ENCODE peak calls at places on chromosomes 3 and 15, in seven cellular contexts. L is ovary, R is cardiac fibroblast, B is AG09309, N is GM12865, T is uterus, J is fibroblast of lung. Z is an unnamed sample.

GRCh38 chr3:177300039-177300833 is 103.0 kb upstream of the TBL1XR1 start:
- DNase-seq in R (peak; percentile 68), L (no peak), J (peak; percentile 78), N (peak; percentile 36), T (no peak), B (no peak), Z (peak; percentile 33)

GRCh38 chr3:24145981-24146822 is 201.1 kb downstream of the NR1D2 start:
- DNase-seq in L (no peak), R (peak; percentile 94), B (peak; percentile 92), N (no peak), T (no peak), J (peak; percentile 90), Z (peak; percentile 84)

GRCh38 chr15:90074023-90074422 is 28.2 kb downstream of the IDH2 start:
- DNase-seq in R (no peak), B (no peak), J (no peak), T (no peak), L (no peak), N (no peak), Z (no peak)

GRCh38 chr3:187902041-187902471 is 156.8 kb upstream of the BCL6 start:
- DNase-seq in L (no peak), B (no peak), T (no peak), N (peak; percentile 37), J (no peak), R (no peak), Z (no peak)

GRCh38 chr15:62512906-62513305 is 347.8 kb upstream of the C2CD4B start:
- DNase-seq in N (no peak), L (no peak), B (no peak), R (no peak), J (no peak), T (no peak), Z (no peak)

GRCh38 chr3:170585937-170586310 is at the start of gene SLC7A14:
- DNase-seq in T (no peak), B (no peak), R (peak; percentile 5), J (no peak), N (no peak), L (no peak), Z (peak; percentile 50)

GRCh38 chr3:99332726-99333125 is 305.7 kb upstream of the COL8A1 start:
- DNase-seq in T (no peak), R (no peak), L (no peak), N (no peak), J (peak; percentile 56), B (peak; percentile 38), Z (peak; percentile 54)

GRCh38 chr3:197216914-197217313 is 81.5 kb downstream of the DLG1 start:
- DNase-seq in B (no peak), L (no peak), T (no peak), R (peak; percentile 26), N (no peak), J (peak; percentile 78), Z (peak; percentile 45)

GRCh38 chr15:96043586-96044171 is 286.8 kb upstream of the NR2F2 start:
- DNase-seq in L (no peak), J (no peak), B (no peak), N (no peak), R (no peak), T (no peak), Z (no peak)

GRCh38 chr3:139434764-139435291 is 41.5 kb downstream of the RBP2 start:
- DNase-seq in L (no peak), T (no peak), R (peak; percentile 82), B (peak; percentile 31), N (no peak), J (no peak), Z (peak; percentile 43)

GRCh38 chr15:62390793-62391543 is 225.9 kb upstream of the C2CD4B start:
- DNase-seq in J (peak; percentile 59), L (peak; percentile 48), N (peak; percentile 37), T (peak; percentile 41), R (peak; percentile 41), B (no peak), Z (peak; percentile 68)

GRCh38 chr3:38133557-38134405 is 3.1 kb downstream of the ACAA1 start:
- DNase-seq in R (no peak), T (no peak), B (no peak), L (no peak), J (peak; percentile 4), N (no peak), Z (no peak)

GRCh38 chr3:50673937-50674336 is 790 bp upstream of the DOCK3 start:
- DNase-seq in N (no peak), J (no peak), T (no peak), L (no peak), R (no peak), B (no peak), Z (no peak)

GRCh38 chr15:79054350-79054749 is 36.2 kb downstream of the RASGRF1 start:
- DNase-seq in B (no peak), L (no peak), J (no peak), N (no peak), T (no peak), R (no peak), Z (no peak)

GRCh38 chr3:10753964-10754363 is 62.1 kb upstream of the SLC6A11 start:
- DNase-seq in N (peak; percentile 27), J (peak; percentile 32), B (no peak), T (no peak), L (no peak), R (peak; percentile 46), Z (peak; percentile 58)

GRCh38 chr15:77846360-77846759 is 213.6 kb upstream of the LINGO1 start:
- DNase-seq in R (peak; percentile 13), T (no peak), L (no peak), B (no peak), J (peak; percentile 60), N (no peak), Z (no peak)

GRCh38 chr3:39531681-39532080 is 64.2 kb downstream of the MOBP start:
- DNase-seq in J (peak; percentile 52), N (no peak), B (no peak), L (no peak), T (no peak), R (peak; percentile 88), Z (peak; percentile 51)

GRCh38 chr3:126035362-126036050 is 48.4 kb downstream of the SLC41A3 start:
- DNase-seq in N (no peak), L (no peak), B (no peak), R (no peak), T (no peak), J (no peak), Z (no peak)

GRCh38 chr15:78167227-78167888 is 18.2 kb downstream of the IDH3A start:
- DNase-seq in L (no peak), J (no peak), B (no peak), R (no peak), T (no peak), N (peak; percentile 91), Z (no peak)

GRCh38 chr3:115989927-115990326 is 366.6 kb downstream of the GAP43 start:
- DNase-seq in L (no peak), T (no peak), B (peak; percentile 62), R (no peak), J (peak; percentile 94), N (no peak), Z (peak; percentile 55)

GRCh38 chr3:51955893-51956770 is 951 bp downstream of the GPR62 start:
- DNase-seq in L (peak; percentile 79), R (peak; percentile 69), J (peak; percentile 69), N (no peak), T (peak; percentile 69), B (no peak), Z (peak; percentile 78)

GRCh38 chr3:156551746-156552145 is 3.2 kb downstream of the SSR3 start:
- DNase-seq in R (peak; percentile 73), J (peak; percentile 96), B (peak; percentile 54), T (no peak), N (no peak), L (no peak), Z (peak; percentile 89)

GRCh38 chr3:122560680-122561079 is 3.4 kb downstream of the PARP9 start:
- DNase-seq in B (no peak), T (no peak), J (peak; percentile 55), R (peak; percentile 79), N (peak; percentile 85), L (no peak), Z (peak; percentile 75)

GRCh38 chr3:54003136-54003535 is 111.5 kb upstream of the SELENOK start:
- DNase-seq in J (no peak), B (no peak), N (no peak), T (no peak), L (no peak), R (peak; percentile 25), Z (no peak)
- H3K4me3 ChIP-seq in J (no peak overlapping the region), B (no peak overlapping the region), N (no peak overlapping the region), T (no peak overlapping the region), L (no peak overlapping the region), R (no peak overlapping the region), Z (no peak overlapping the region)

GRCh38 chr3:127547761-127548605 is 42.5 kb downstream of the TPRA1 start:
- DNase-seq in L (peak; percentile 86), J (peak; percentile 56), N (peak; percentile 56), R (peak; percentile 67), T (peak; percentile 66), B (peak; percentile 3), Z (peak; percentile 28)
- TF ChIP-seq CTCF in L (peak; percentile 65), J (peak; percentile 52), N (peak; percentile 72), R (peak; percentile 52), T (peak; percentile 85), B (peak; percentile 66), Z (peak; percentile 71)

DNA sequence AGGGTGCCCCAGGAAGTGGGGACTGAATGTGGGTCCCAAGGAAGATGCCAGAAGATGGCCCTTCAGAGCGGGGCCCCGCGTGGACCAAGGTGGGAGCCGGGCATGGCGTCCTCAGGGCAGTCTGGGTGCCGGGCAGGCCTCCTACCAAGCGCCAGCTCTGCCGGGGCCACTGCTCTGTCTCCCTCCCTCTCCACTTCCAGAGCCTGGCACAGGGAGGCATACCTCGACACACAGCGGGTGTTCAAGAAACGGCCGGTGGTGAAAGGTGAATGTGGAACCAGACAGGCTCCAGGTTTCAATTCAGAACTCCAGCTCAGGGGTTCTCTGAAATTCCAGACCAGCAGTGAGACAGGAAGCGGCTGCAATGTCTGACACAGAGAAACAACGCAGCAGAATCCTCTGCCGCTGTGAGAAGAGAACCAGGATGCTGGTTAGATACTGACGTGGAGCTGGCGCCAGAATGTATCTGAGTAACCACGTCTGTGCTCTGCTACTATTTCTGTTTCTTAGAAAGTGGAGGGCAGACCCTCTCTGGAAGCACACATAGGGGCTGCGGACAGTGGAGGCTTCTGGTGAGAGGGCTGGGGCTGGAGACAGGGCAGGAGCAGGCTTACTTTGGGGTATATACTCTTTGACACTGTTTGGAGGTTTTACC is 12.8 kb downstream of the BFSP2 start:
- DNase-seq in T (no peak), N (no peak), R (peak; percentile 61), B (no peak), L (no peak), J (no peak), Z (peak; percentile 62)
- H3K4me3 ChIP-seq in T (peak overlapping the region; percentile 12), N (no peak overlapping the region), R (peak overlapping the region; percentile 14), B (no peak overlapping the region), L (no peak overlapping the region), J (no peak overlapping the region), Z (peak overlapping the region; percentile 13)

GRCh38 chr3:4047343-4047742 is 248.1 kb downstream of the LRRN1 start:
- DNase-seq in L (no peak), T (no peak), B (no peak), R (no peak), N (no peak), J (no peak), Z (no peak)

GRCh38 chr3:4042869-4043268 is 243.6 kb downstream of the LRRN1 start:
- DNase-seq in L (no peak), T (no peak), R (no peak), J (no peak), N (no peak), B (no peak), Z (no peak)

GRCh38 chr3:4042070-4042469 is 242.8 kb downstream of the LRRN1 start:
- DNase-seq in J (no peak), T (no peak), L (no peak), R (no peak), N (no peak), B (no peak), Z (no peak)

GRCh38 chr3:4045756-4046155 is 246.5 kb downstream of the LRRN1 start:
- DNase-seq in T (no peak), N (no peak), L (no peak), J (no peak), B (no peak), R (no peak), Z (no peak)

GRCh38 chr3:4043867-4044575 is 244.8 kb downstream of the LRRN1 start:
- DNase-seq in R (no peak), T (no peak), B (no peak), N (no peak), L (no peak), J (peak; percentile 14), Z (no peak)
- TF ChIP-seq CTCF in R (no peak), T (no peak), B (no peak), N (no peak), L (no peak), J (no peak), Z (no peak)